ENCODE peak calls at places on chromosomes 16 and 17, in four cellular contexts. N is IMR-90; W is activated CD8-positive, alpha-beta memory T cell treated with anti-CD3 and anti-CD28 coated beads for 1 hour; U is CD4-positive, CD25-positive, alpha-beta regulatory T cell. Q is an unnamed sample.

GRCh38 chr17:61309362-61309761 is 90.3 kb upstream of the TBX2 start:
- DNase-seq in N (no peak), W (no peak), U (no peak), Q (no peak)

GRCh38 chr17:49567104-49567521 is 8.6 kb upstream of the NXPH3 start:
- DNase-seq in N (no peak), W (no peak), U (no peak), Q (no peak)

GRCh38 chr16:30541502-30542329 is 7.1 kb upstream of the ZNF747 start:
- DNase-seq in N (peak), W (no peak), U (no peak), Q (peak)

GRCh38 chr16:54429029-54429428 is 142.4 kb upstream of the IRX3 start:
- DNase-seq in N (no peak), W (no peak), U (no peak), Q (no peak)

GRCh38 chr16:56990407-56991286 is 1.3 kb downstream of the NLRC5 start:
- DNase-seq in N (no peak), W (no peak), U (peak), Q (no peak)

GRCh38 chr16:17557480-17557879 is 86.7 kb upstream of the XYLT1 start:
- DNase-seq in N (no peak), W (no peak), U (no peak), Q (no peak)

GRCh38 chr17:3959295-3959899 is 4.8 kb downstream of the ATP2A3 start:
- DNase-seq in N (peak), W (no peak), U (no peak), Q (peak)

GRCh38 chr16:63850979-63851378 is 1270.9 kb downstream of the CDH11 start:
- DNase-seq in N (no peak), W (no peak), U (no peak), Q (no peak)

GRCh38 chr17:3647251-3647650 is 10.7 kb downstream of the CTNS start:
- DNase-seq in N (no peak), W (no peak), U (no peak), Q (no peak)

GRCh38 chr17:50858486-50859225 is 7.5 kb downstream of the TOB1 start:
- DNase-seq in N (no peak), W (no peak), U (no peak), Q (no peak)

GRCh38 chr16:77807-78443 is at the start of gene MPG:
- DNase-seq in N (peak), W (peak), U (peak), Q (peak)

GRCh38 chr17:82729479-82730260 is 5.7 kb upstream of the FN3K start:
- DNase-seq in N (no peak), W (no peak), U (no peak), Q (no peak)

GRCh38 chr17:21174719-21175118 is 39.2 kb downstream of the TMEM11 start:
- DNase-seq in N (peak), W (no peak), U (no peak), Q (no peak)

GRCh38 chr16:84453061-84453752 is 51.3 kb downstream of the MEAK7 start:
- DNase-seq in N (no peak), W (no peak), U (no peak), Q (peak)

GRCh38 chr17:80437532-80437931 is 22.6 kb downstream of the ENDOV start:
- DNase-seq in N (no peak), W (no peak), U (no peak), Q (no peak)

GRCh38 chr17:66312912-66313311 is 10.5 kb downstream of the PRKCA start:
- DNase-seq in N (no peak), W (no peak), U (no peak), Q (no peak)

Q was measured in Caco-2.